ENCODE peak calls at places on chromosomes 16 and 17, in eight cellular contexts. One of them, this sample, is unnamed.

GRCh38 chr17:71709974-71710373 is 410.8 kb upstream of the SOX9 start:
- DNase-seq in ovary: no peak
- DNase-seq in breast epithelium: no peak
- DNase-seq in testis: no peak
- DNase-seq in heart left ventricle: no peak
- DNase-seq in transverse colon: no peak
- DNase-seq in A549: no peak
- DNase-seq in body of pancreas: no peak
- DNase-seq in this sample: no peak

GRCh38 chr17:75457047-75457654 is 716 bp downstream of the TMEM94 start:
- DNase-seq in ovary: peak; percentile 54
- DNase-seq in body of pancreas: peak; percentile 31
- DNase-seq in transverse colon: no peak
- DNase-seq in A549: peak; percentile 36
- DNase-seq in breast epithelium: no peak
- DNase-seq in heart left ventricle: no peak
- DNase-seq in testis: peak; percentile 65
- DNase-seq in this sample: no peak

GRCh38 chr17:16916557-16916920 is 55.4 kb downstream of the TNFRSF13B start:
- DNase-seq in A549: no peak
- DNase-seq in transverse colon: no peak
- DNase-seq in body of pancreas: no peak
- DNase-seq in ovary: no peak
- DNase-seq in breast epithelium: peak; percentile 17
- DNase-seq in heart left ventricle: no peak
- DNase-seq in testis: peak; percentile 4
- DNase-seq in this sample: peak; percentile 67

GRCh38 chr16:57019746-57020145 is 30.4 kb downstream of the NLRC5 start:
- DNase-seq in body of pancreas: no peak
- DNase-seq in A549: no peak
- DNase-seq in breast epithelium: no peak
- DNase-seq in transverse colon: no peak
- DNase-seq in testis: no peak
- DNase-seq in heart left ventricle: no peak
- DNase-seq in ovary: no peak
- DNase-seq in this sample: no peak

GRCh38 chr16:19601083-19601976 is 45.8 kb downstream of the VPS35L start:
- DNase-seq in testis: peak; percentile 62
- DNase-seq in heart left ventricle: no peak
- DNase-seq in A549: peak; percentile 42
- DNase-seq in body of pancreas: peak; percentile 42
- DNase-seq in breast epithelium: no peak
- DNase-seq in ovary: peak; percentile 37
- DNase-seq in transverse colon: peak; percentile 13
- DNase-seq in this sample: no peak

GRCh38 chr17:45677770-45678169 is 106.3 kb upstream of the CRHR1 start:
- DNase-seq in testis: no peak
- DNase-seq in heart left ventricle: no peak
- DNase-seq in transverse colon: no peak
- DNase-seq in ovary: no peak
- DNase-seq in breast epithelium: no peak
- DNase-seq in A549: peak; percentile 29
- DNase-seq in body of pancreas: no peak
- DNase-seq in this sample: no peak

GRCh38 chr16:84608281-84608680 is 9.6 kb downstream of the COTL1 start:
- DNase-seq in heart left ventricle: no peak
- DNase-seq in testis: no peak
- DNase-seq in breast epithelium: no peak
- DNase-seq in body of pancreas: no peak
- DNase-seq in transverse colon: no peak
- DNase-seq in A549: no peak
- DNase-seq in ovary: no peak
- DNase-seq in this sample: no peak

GRCh38 chr16:86504315-86505184 is 5.8 kb upstream of the FOXF1 start:
- DNase-seq in heart left ventricle: no peak
- DNase-seq in transverse colon: no peak
- DNase-seq in A549: no peak
- DNase-seq in ovary: no peak
- DNase-seq in testis: no peak
- DNase-seq in body of pancreas: no peak
- DNase-seq in breast epithelium: no peak
- DNase-seq in this sample: no peak

GRCh38 chr16:87308826-87309225 is 8.4 kb downstream of the C16orf95 start:
- DNase-seq in transverse colon: no peak
- DNase-seq in body of pancreas: no peak
- DNase-seq in breast epithelium: no peak
- DNase-seq in heart left ventricle: no peak
- DNase-seq in testis: no peak
- DNase-seq in ovary: no peak
- DNase-seq in A549: no peak
- DNase-seq in this sample: no peak

GRCh38 chr16:81995651-81996050 is 15.6 kb downstream of the SDR42E1 start:
- DNase-seq in breast epithelium: no peak
- DNase-seq in A549: peak; percentile 11
- DNase-seq in transverse colon: no peak
- DNase-seq in ovary: no peak
- DNase-seq in body of pancreas: no peak
- DNase-seq in testis: no peak
- DNase-seq in heart left ventricle: no peak
- DNase-seq in this sample: no peak

GRCh38 chr17:6831662-6832263 is at the start of gene TEKT1:
- DNase-seq in heart left ventricle: peak; percentile 67
- DNase-seq in transverse colon: peak; percentile 65
- DNase-seq in A549: peak; percentile 81
- DNase-seq in ovary: peak; percentile 11
- DNase-seq in testis: peak; percentile 90
- DNase-seq in body of pancreas: peak; percentile 85
- DNase-seq in breast epithelium: peak; percentile 87
- DNase-seq in this sample: no peak

GRCh38 chr17:17913695-17914332 is 58.4 kb downstream of the TOM1L2 start:
- DNase-seq in A549: peak; percentile 88
- DNase-seq in body of pancreas: peak; percentile 49
- DNase-seq in heart left ventricle: peak; percentile 79
- DNase-seq in testis: peak; percentile 43
- DNase-seq in ovary: peak; percentile 80
- DNase-seq in transverse colon: peak; percentile 88
- DNase-seq in breast epithelium: peak; percentile 75
- DNase-seq in this sample: no peak

GRCh38 chr17:80980397-80981061 is 11.1 kb upstream of the CHMP6 start:
- DNase-seq in testis: no peak
- DNase-seq in ovary: no peak
- DNase-seq in heart left ventricle: no peak
- DNase-seq in breast epithelium: no peak
- DNase-seq in body of pancreas: no peak
- DNase-seq in transverse colon: no peak
- DNase-seq in A549: peak; percentile 48
- DNase-seq in this sample: no peak

GRCh38 chr16:86212706-86213426 is 297.5 kb upstream of the FOXF1 start:
- DNase-seq in testis: no peak
- DNase-seq in body of pancreas: no peak
- DNase-seq in transverse colon: no peak
- DNase-seq in ovary: no peak
- DNase-seq in breast epithelium: peak; percentile 30
- DNase-seq in heart left ventricle: no peak
- DNase-seq in A549: no peak
- DNase-seq in this sample: no peak

GRCh38 chr16:89319883-89320716 is 102.6 kb downstream of the ZNF778 start:
- DNase-seq in transverse colon: peak; percentile 38
- DNase-seq in breast epithelium: no peak
- DNase-seq in A549: peak; percentile 79
- DNase-seq in testis: no peak
- DNase-seq in body of pancreas: peak; percentile 62
- DNase-seq in ovary: peak; percentile 59
- DNase-seq in heart left ventricle: peak; percentile 79
- DNase-seq in this sample: no peak

GRCh38 chr17:82152114-82152513 is 54.1 kb upstream of the FASN start:
- DNase-seq in transverse colon: no peak
- DNase-seq in body of pancreas: no peak
- DNase-seq in ovary: no peak
- DNase-seq in A549: no peak
- DNase-seq in testis: no peak
- DNase-seq in breast epithelium: no peak
- DNase-seq in heart left ventricle: no peak
- DNase-seq in this sample: no peak

GRCh38 chr16:56384074-56384721 is 41.1 kb downstream of the AMFR start:
- DNase-seq in body of pancreas: no peak
- DNase-seq in ovary: no peak
- DNase-seq in testis: no peak
- DNase-seq in heart left ventricle: no peak
- DNase-seq in A549: no peak
- DNase-seq in transverse colon: no peak
- DNase-seq in breast epithelium: no peak
- DNase-seq in this sample: no peak

GRCh38 chr17:13590441-13590840 is 11.3 kb downstream of the HS3ST3A1 start:
- DNase-seq in breast epithelium: no peak
- DNase-seq in body of pancreas: no peak
- DNase-seq in heart left ventricle: no peak
- DNase-seq in testis: no peak
- DNase-seq in ovary: no peak
- DNase-seq in A549: no peak
- DNase-seq in transverse colon: no peak
- DNase-seq in this sample: no peak

GRCh38 chr17:40516581-40517285 is 15.3 kb upstream of the TNS4 start:
- DNase-seq in heart left ventricle: peak; percentile 29
- DNase-seq in breast epithelium: peak; percentile 43
- DNase-seq in ovary: no peak
- DNase-seq in body of pancreas: no peak
- DNase-seq in A549: peak; percentile 85
- DNase-seq in transverse colon: peak; percentile 46
- DNase-seq in testis: no peak
- DNase-seq in this sample: no peak

GRCh38 chr16:392450-393027 is 4.5 kb upstream of the NME4 start:
- DNase-seq in breast epithelium: no peak
- DNase-seq in transverse colon: no peak
- DNase-seq in testis: no peak
- DNase-seq in heart left ventricle: no peak
- DNase-seq in body of pancreas: no peak
- DNase-seq in A549: no peak
- DNase-seq in ovary: no peak
- DNase-seq in this sample: no peak

GRCh38 chr16:31142109-31143035 is 6.8 kb upstream of the PRSS8 start:
- DNase-seq in heart left ventricle: peak; percentile 99
- DNase-seq in transverse colon: peak; percentile 99
- DNase-seq in testis: peak; percentile 99
- DNase-seq in ovary: peak; percentile 99
- DNase-seq in breast epithelium: peak; percentile 99
- DNase-seq in A549: peak; percentile 99
- DNase-seq in body of pancreas: peak; percentile 100
- DNase-seq in this sample: peak; percentile 100
- TF ChIP-seq POLR2A in heart left ventricle: peak; percentile 44
- TF ChIP-seq POLR2A in transverse colon: peak; percentile 46
- TF ChIP-seq POLR2A in testis: no peak
- TF ChIP-seq POLR2A in ovary: peak; percentile 19
- TF ChIP-seq POLR2A in breast epithelium: peak; percentile 34
- TF ChIP-seq POLR2A in A549: peak; percentile 52
- TF ChIP-seq POLR2A in body of pancreas: peak; percentile 42
- TF ChIP-seq POLR2A in this sample: peak; percentile 18

GRCh38 chr16:35234679-35235078 is 1775.3 kb downstream of the TP53TG3F start:
- DNase-seq in testis: no peak
- DNase-seq in A549: no peak
- DNase-seq in transverse colon: no peak
- DNase-seq in ovary: no peak
- DNase-seq in heart left ventricle: no peak
- DNase-seq in breast epithelium: no peak
- DNase-seq in body of pancreas: no peak
- DNase-seq in this sample: no peak

DNA sequence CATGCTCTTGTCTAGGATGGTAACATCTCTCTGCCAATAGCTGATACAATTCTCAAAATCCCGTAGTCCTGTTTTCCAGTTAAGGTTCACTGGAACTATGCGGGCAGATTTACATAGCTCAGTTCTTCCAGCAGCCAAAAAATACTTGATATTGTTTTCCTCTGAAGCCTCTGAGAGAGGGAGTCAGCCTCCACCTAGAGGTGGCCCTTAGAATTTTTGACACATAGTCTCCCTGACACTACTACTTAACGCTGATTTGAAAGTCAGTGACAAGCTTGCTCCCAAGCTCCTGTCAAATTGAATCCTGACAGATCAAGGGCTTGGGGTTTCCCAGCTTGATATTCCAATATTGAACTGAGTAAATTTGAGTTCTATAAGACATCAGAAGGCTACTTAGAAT is 1780.1 kb downstream of the TP53TG3F start:
- DNase-seq in A549: no peak
- DNase-seq in testis: no peak
- DNase-seq in heart left ventricle: no peak
- DNase-seq in breast epithelium: no peak
- DNase-seq in body of pancreas: no peak
- DNase-seq in ovary: no peak
- DNase-seq in transverse colon: no peak
- DNase-seq in this sample: no peak
- H3K9me3 ChIP-seq in A549: no peaks in the 10 kb centered on the region
- H3K9me3 ChIP-seq in testis: no peaks in the 10 kb centered on the region
- H3K9me3 ChIP-seq in heart left ventricle: no peaks in the 10 kb centered on the region
- H3K9me3 ChIP-seq in breast epithelium: peaks cover 3% of the 10 kb centered on the region
- H3K9me3 ChIP-seq in body of pancreas: no peaks in the 10 kb centered on the region
- H3K9me3 ChIP-seq in ovary: no peaks in the 10 kb centered on the region
- H3K9me3 ChIP-seq in transverse colon: no peaks in the 10 kb centered on the region
- H3K9me3 ChIP-seq in this sample: no peaks in the 10 kb centered on the region

DNA sequence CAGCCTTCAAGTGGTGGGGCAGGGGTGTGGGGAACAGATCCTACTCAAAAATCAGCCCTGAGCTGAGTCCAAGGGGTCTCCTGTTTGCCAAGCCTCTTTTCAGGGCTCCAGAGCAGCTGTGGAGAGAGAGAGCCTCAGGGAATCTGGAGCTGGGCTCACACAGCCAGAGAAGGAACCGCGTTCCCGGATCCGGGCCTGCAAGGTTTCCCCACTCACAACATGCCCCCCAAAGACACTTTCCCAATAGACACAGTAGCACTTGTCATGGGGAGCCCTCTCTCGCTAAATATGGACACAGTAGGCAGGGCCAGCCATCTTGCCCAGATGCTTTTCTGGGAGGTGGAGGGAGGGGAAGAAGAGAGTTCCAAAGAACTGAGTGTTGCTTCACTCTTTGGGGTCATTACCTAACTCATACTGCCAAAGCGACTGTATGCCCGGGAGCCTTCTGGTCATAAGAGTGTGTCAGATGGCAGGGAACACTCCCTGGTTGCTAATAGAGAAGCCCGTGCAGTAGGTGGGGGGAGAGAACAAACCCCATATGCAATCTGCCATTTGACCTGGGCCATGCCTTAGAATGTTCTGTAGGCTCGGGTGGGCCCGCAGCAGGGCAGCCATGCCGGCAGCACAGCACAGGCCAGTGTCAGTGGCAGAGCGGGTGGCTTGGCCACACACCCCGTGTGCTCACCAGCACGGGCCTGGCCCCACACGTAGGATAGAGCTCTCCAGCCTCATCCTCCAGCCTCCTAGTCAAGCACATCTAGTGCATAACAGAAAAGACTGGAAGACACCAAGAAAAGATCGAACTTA is 120.6 kb downstream of the SOCS1 start:
- DNase-seq in transverse colon: no peak
- DNase-seq in A549: no peak
- DNase-seq in ovary: no peak
- DNase-seq in body of pancreas: no peak
- DNase-seq in heart left ventricle: peak; percentile 52
- DNase-seq in testis: no peak
- DNase-seq in breast epithelium: no peak
- DNase-seq in this sample: no peak
- H3K4me1 ChIP-seq in transverse colon: peaks cover 10% of the 10 kb centered on the region
- H3K4me1 ChIP-seq in A549: no peaks in the 10 kb centered on the region
- H3K4me1 ChIP-seq in ovary: peaks cover 17% of the 10 kb centered on the region
- H3K4me1 ChIP-seq in body of pancreas: peaks cover 25% of the 10 kb centered on the region
- H3K4me1 ChIP-seq in heart left ventricle: peaks cover 78% of the 10 kb centered on the region
- H3K4me1 ChIP-seq in testis: peaks cover 2% of the 10 kb centered on the region
- H3K4me1 ChIP-seq in breast epithelium: peaks cover 24% of the 10 kb centered on the region
- H3K4me1 ChIP-seq in this sample: peaks cover 32% of the 10 kb centered on the region

GRCh38 chr17:48627625-48628510 is 1.7 kb upstream of the HOXB9 start:
- DNase-seq in heart left ventricle: no peak
- DNase-seq in transverse colon: peak; percentile 19
- DNase-seq in testis: no peak
- DNase-seq in body of pancreas: no peak
- DNase-seq in ovary: no peak
- DNase-seq in A549: no peak
- DNase-seq in breast epithelium: no peak
- DNase-seq in this sample: no peak
- TF ChIP-seq POLR2A in heart left ventricle: no peak
- TF ChIP-seq POLR2A in transverse colon: no peak
- TF ChIP-seq POLR2A in testis: no peak
- TF ChIP-seq POLR2A in body of pancreas: no peak
- TF ChIP-seq POLR2A in ovary: no peak
- TF ChIP-seq POLR2A in A549: no peak
- TF ChIP-seq POLR2A in breast epithelium: no peak
- TF ChIP-seq POLR2A in this sample: no peak

This sample was measured in vagina.